ENCODE peak calls at places on chromosome 17, in nine cellular contexts. P, V, S, D, U, X, G, A and Q are unnamed samples.

GRCh38 chr17:19766016-19766415 is 17.9 kb upstream of the ALDH3A1 start:
- DNase-seq in V (no peak), S (no peak), X (no peak), P (no peak), A (no peak), D (no peak), U (no peak), G (no peak), Q (no peak)

GRCh38 chr17:31374083-31374447 is 17.4 kb upstream of the RAB11FIP4 start:
- DNase-seq in V (no peak), P (no peak), D (no peak), G (no peak), A (no peak), U (no peak), X (no peak), S (no peak), Q (no peak)

GRCh38 chr17:56635640-56636039 is 42.1 kb downstream of the NOG start:
- DNase-seq in P (no peak), A (no peak), S (no peak), G (no peak), X (no peak), V (no peak), U (peak), D (peak), Q (no peak)

GRCh38 chr17:41919165-41919817 is 540 bp upstream of the ACLY start:
- DNase-seq in S (no peak), U (no peak), G (no peak), D (no peak), V (no peak), X (peak), P (no peak), A (no peak), Q (no peak)

GRCh38 chr17:62871291-62871690 is 63.2 kb upstream of the MARCHF10 start:
- DNase-seq in X (no peak), A (no peak), V (no peak), U (peak), G (no peak), S (no peak), P (no peak), D (no peak), Q (no peak)

GRCh38 chr17:17086585-17086984 is 44.3 kb downstream of the MPRIP start:
- DNase-seq in X (no peak), V (no peak), U (no peak), D (no peak), P (no peak), A (no peak), G (no peak), S (no peak), Q (no peak)

GRCh38 chr17:45144199-45145034 is 3.9 kb upstream of the HEXIM1 start:
- DNase-seq in S (peak), V (no peak), G (no peak), D (peak), X (no peak), A (no peak), U (peak), P (no peak), Q (peak)

GRCh38 chr17:33115957-33116680 is 124.5 kb downstream of the SPACA3 start:
- DNase-seq in X (no peak), A (no peak), G (no peak), U (no peak), V (no peak), P (no peak), D (no peak), S (no peak), Q (no peak)

GRCh38 chr17:45243750-45244149 is 18.1 kb downstream of the SPATA32 start:
- DNase-seq in V (no peak), D (no peak), A (no peak), P (no peak), S (no peak), U (no peak), X (no peak), G (no peak), Q (no peak)

GRCh38 chr17:65783845-65784334 is 222.4 kb upstream of the AXIN2 start:
- DNase-seq in S (no peak), D (no peak), X (peak), P (no peak), V (peak), U (peak), G (no peak), A (no peak), Q (no peak)

GRCh38 chr17:39631403-39631802 is 4.7 kb downstream of the PPP1R1B start:
- DNase-seq in G (no peak), P (no peak), X (peak), D (no peak), S (no peak), A (no peak), V (no peak), U (no peak), Q (no peak)

GRCh38 chr17:36509272-36509985 is 22.9 kb downstream of the ZNHIT3 start:
- DNase-seq in U (no peak), A (no peak), V (no peak), D (no peak), S (no peak), G (no peak), X (no peak), P (no peak), Q (no peak)

GRCh38 chr17:72702998-72703397 is 389.5 kb downstream of the SLC39A11 start:
- DNase-seq in U (peak), P (no peak), G (no peak), S (no peak), V (peak), X (no peak), A (no peak), D (no peak), Q (no peak)

GRCh38 chr17:80123791-80124190 is 22.4 kb downstream of the GAA start:
- DNase-seq in V (peak), X (peak), U (peak), D (no peak), P (no peak), S (no peak), G (no peak), A (no peak), Q (no peak)

GRCh38 chr17:5667871-5668270 is 83.6 kb upstream of the NLRP1 start:
- DNase-seq in G (no peak), S (no peak), V (no peak), D (no peak), A (no peak), U (peak), X (no peak), P (no peak), Q (no peak)

GRCh38 chr17:56257075-56257474 is 103.8 kb downstream of the ANKFN1 start:
- DNase-seq in A (no peak), G (no peak), P (no peak), V (no peak), X (no peak), U (no peak), S (no peak), D (no peak), Q (no peak)

GRCh38 chr17:60535382-60536279 is 9.6 kb upstream of the APPBP2 start:
- DNase-seq in D (no peak), U (peak), P (no peak), X (no peak), S (no peak), G (no peak), V (peak), A (no peak), Q (no peak)